ENCODE peak calls at places on chromosomes 1 and 21, in seven cellular contexts. One of them, this sample, is unnamed.

GRCh38 chr1:200306954-200307754 is 102.7 kb downstream of the ZNF281 start:
- DNase-seq in A549: peak
- DNase-seq in lower leg skin: no peak
- DNase-seq in heart left ventricle: no peak
- DNase-seq in ovary: no peak
- DNase-seq in right lobe of liver: no peak
- DNase-seq in prostate gland: no peak
- DNase-seq in this sample: peak

GRCh38 chr1:109796484-109797305 is 33.0 kb upstream of the EPS8L3 start:
- DNase-seq in A549: no peak
- DNase-seq in lower leg skin: no peak
- DNase-seq in prostate gland: no peak
- DNase-seq in right lobe of liver: no peak
- DNase-seq in ovary: peak
- DNase-seq in heart left ventricle: peak
- DNase-seq in this sample: no peak

GRCh38 chr1:154076413-154076812 is 78.5 kb downstream of the NUP210L start:
- DNase-seq in heart left ventricle: no peak
- DNase-seq in right lobe of liver: no peak
- DNase-seq in ovary: no peak
- DNase-seq in prostate gland: no peak
- DNase-seq in lower leg skin: no peak
- DNase-seq in A549: no peak
- DNase-seq in this sample: no peak

GRCh38 chr1:166701603-166702090 is 137.6 kb upstream of the POGK start:
- DNase-seq in ovary: no peak
- DNase-seq in lower leg skin: no peak
- DNase-seq in heart left ventricle: no peak
- DNase-seq in right lobe of liver: no peak
- DNase-seq in A549: no peak
- DNase-seq in prostate gland: no peak
- DNase-seq in this sample: no peak

GRCh38 chr1:192516776-192517297 is 58.7 kb upstream of the RGS1 start:
- DNase-seq in heart left ventricle: no peak
- DNase-seq in lower leg skin: peak
- DNase-seq in right lobe of liver: no peak
- DNase-seq in prostate gland: no peak
- DNase-seq in ovary: no peak
- DNase-seq in A549: no peak
- DNase-seq in this sample: no peak

GRCh38 chr1:105914403-105914802 is 1142.1 kb upstream of the PRMT6 start:
- DNase-seq in heart left ventricle: no peak
- DNase-seq in lower leg skin: no peak
- DNase-seq in ovary: no peak
- DNase-seq in A549: no peak
- DNase-seq in right lobe of liver: no peak
- DNase-seq in prostate gland: no peak
- DNase-seq in this sample: no peak

GRCh38 chr1:61742620-61743431 is 546 bp downstream of the PATJ start:
- DNase-seq in heart left ventricle: peak
- DNase-seq in right lobe of liver: peak
- DNase-seq in A549: peak
- DNase-seq in prostate gland: peak
- DNase-seq in lower leg skin: no peak
- DNase-seq in ovary: peak
- DNase-seq in this sample: peak

GRCh38 chr1:221035680-221036153 is 156.5 kb downstream of the HLX start:
- DNase-seq in right lobe of liver: no peak
- DNase-seq in heart left ventricle: no peak
- DNase-seq in prostate gland: no peak
- DNase-seq in ovary: no peak
- DNase-seq in A549: peak
- DNase-seq in lower leg skin: no peak
- DNase-seq in this sample: peak

GRCh38 chr1:27590917-27591508 is 12.9 kb downstream of the AHDC1 start:
- DNase-seq in right lobe of liver: no peak
- DNase-seq in heart left ventricle: peak
- DNase-seq in ovary: no peak
- DNase-seq in lower leg skin: no peak
- DNase-seq in prostate gland: no peak
- DNase-seq in A549: no peak
- DNase-seq in this sample: no peak

GRCh38 chr21:36065497-36066036 is 4.3 kb upstream of the CBR1 start:
- DNase-seq in prostate gland: no peak
- DNase-seq in lower leg skin: no peak
- DNase-seq in ovary: no peak
- DNase-seq in right lobe of liver: no peak
- DNase-seq in A549: no peak
- DNase-seq in heart left ventricle: no peak
- DNase-seq in this sample: peak

GRCh38 chr21:41726970-41727783 is 39.7 kb downstream of the RIPK4 start:
- DNase-seq in right lobe of liver: peak
- DNase-seq in heart left ventricle: peak
- DNase-seq in prostate gland: peak
- DNase-seq in lower leg skin: peak
- DNase-seq in A549: peak
- DNase-seq in ovary: no peak
- DNase-seq in this sample: peak

GRCh38 chr21:23307065-23307464 is 2300.2 kb downstream of the MRPL39 start:
- DNase-seq in lower leg skin: no peak
- DNase-seq in prostate gland: no peak
- DNase-seq in right lobe of liver: no peak
- DNase-seq in heart left ventricle: no peak
- DNase-seq in A549: no peak
- DNase-seq in ovary: no peak
- DNase-seq in this sample: no peak

GRCh38 chr1:224340711-224341384 is 10.9 kb upstream of the NVL start:
- DNase-seq in lower leg skin: no peak
- DNase-seq in heart left ventricle: no peak
- DNase-seq in prostate gland: no peak
- DNase-seq in A549: peak
- DNase-seq in ovary: no peak
- DNase-seq in right lobe of liver: peak
- DNase-seq in this sample: no peak

GRCh38 chr1:21937372-21938121 is 437 bp upstream of the HSPG2 start:
- DNase-seq in ovary: peak
- DNase-seq in right lobe of liver: peak
- DNase-seq in prostate gland: peak
- DNase-seq in lower leg skin: peak
- DNase-seq in A549: peak
- DNase-seq in heart left ventricle: peak
- DNase-seq in this sample: no peak
- TF ChIP-seq POLR2A in ovary: peak
- TF ChIP-seq POLR2A in right lobe of liver: peak
- TF ChIP-seq POLR2A in prostate gland: no peak
- TF ChIP-seq POLR2A in lower leg skin: no peak
- TF ChIP-seq POLR2A in A549: no peak
- TF ChIP-seq POLR2A in heart left ventricle: no peak
- TF ChIP-seq POLR2A in this sample: no peak

DNA sequence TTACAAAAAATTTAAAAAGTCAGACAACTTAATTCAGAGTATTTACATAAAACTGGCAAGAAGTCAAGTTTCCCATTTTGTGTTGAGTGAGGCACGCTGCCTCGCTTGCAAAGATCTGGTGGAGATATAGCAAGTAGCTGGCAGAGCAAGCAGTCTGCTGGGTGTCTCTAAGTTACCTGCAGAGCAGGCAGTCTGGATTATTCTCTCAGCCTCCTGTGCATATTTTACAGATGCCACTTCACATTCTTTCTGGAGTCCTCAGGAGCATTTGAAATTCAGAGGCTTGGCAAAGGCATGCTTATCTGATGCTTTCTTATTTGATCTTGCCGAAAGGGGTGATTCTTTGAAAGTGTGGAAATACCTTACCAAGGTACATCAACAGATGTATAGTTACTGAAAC is 640.4 kb upstream of the ADGRL4 start:
- DNase-seq in lower leg skin: no peak
- DNase-seq in A549: no peak
- DNase-seq in right lobe of liver: no peak
- DNase-seq in heart left ventricle: no peak
- DNase-seq in prostate gland: no peak
- DNase-seq in ovary: no peak
- DNase-seq in this sample: no peak
- TF ChIP-seq POLR2A in lower leg skin: no peak
- TF ChIP-seq POLR2A in A549: no peak
- TF ChIP-seq POLR2A in right lobe of liver: no peak
- TF ChIP-seq POLR2A in heart left ventricle: no peak
- TF ChIP-seq POLR2A in prostate gland: no peak
- TF ChIP-seq POLR2A in ovary: no peak
- TF ChIP-seq POLR2A in this sample: no peak

GRCh38 chr1:999797-1000356 is at the start of gene HES4:
- DNase-seq in heart left ventricle: peak
- DNase-seq in prostate gland: peak
- DNase-seq in right lobe of liver: peak
- DNase-seq in A549: peak
- DNase-seq in lower leg skin: peak
- DNase-seq in ovary: peak
- DNase-seq in this sample: peak
- TF ChIP-seq POLR2A in heart left ventricle: peak
- TF ChIP-seq POLR2A in prostate gland: peak
- TF ChIP-seq POLR2A in right lobe of liver: peak
- TF ChIP-seq POLR2A in A549: peak
- TF ChIP-seq POLR2A in lower leg skin: no peak
- TF ChIP-seq POLR2A in ovary: peak
- TF ChIP-seq POLR2A in this sample: peak

DNA sequence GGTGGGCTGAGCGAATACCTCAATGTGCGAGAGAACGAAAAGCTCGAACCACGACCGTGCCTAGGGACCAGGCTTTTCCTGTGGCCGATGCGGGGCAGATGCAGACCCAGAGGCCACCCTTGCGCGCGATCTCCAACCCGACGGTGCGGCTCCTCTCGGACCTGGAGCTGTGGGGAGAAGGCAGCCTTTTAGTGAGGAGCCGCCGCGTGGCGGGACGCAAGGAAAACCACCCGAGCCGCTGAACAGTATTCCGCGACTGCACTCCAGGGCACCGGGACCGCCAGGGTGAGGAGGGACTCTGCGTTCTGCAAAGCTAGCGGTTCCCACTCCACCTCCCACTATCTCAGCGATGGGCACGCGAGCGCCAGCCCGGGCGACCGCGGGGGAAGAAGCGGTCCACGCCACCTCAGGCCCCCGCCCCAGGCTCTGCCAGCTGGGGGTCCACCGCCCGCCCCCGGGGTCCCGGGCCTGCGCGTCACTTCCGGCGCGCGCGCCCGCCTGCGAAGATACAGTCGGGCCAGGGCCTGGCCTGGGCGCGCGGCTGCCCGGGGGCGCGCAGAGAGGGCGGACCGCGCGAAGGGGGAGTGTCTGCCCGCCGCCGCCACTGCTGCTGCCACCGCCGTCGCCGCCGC is 66.5 kb upstream of the PRKACB start:
- DNase-seq in heart left ventricle: peak
- DNase-seq in prostate gland: peak
- DNase-seq in lower leg skin: peak
- DNase-seq in A549: peak
- DNase-seq in ovary: peak
- DNase-seq in right lobe of liver: peak
- DNase-seq in this sample: peak
- TF ChIP-seq POLR2A in heart left ventricle: no peak
- TF ChIP-seq POLR2A in prostate gland: no peak
- TF ChIP-seq POLR2A in lower leg skin: no peak
- TF ChIP-seq POLR2A in A549: peak
- TF ChIP-seq POLR2A in ovary: no peak
- TF ChIP-seq POLR2A in right lobe of liver: peak
- TF ChIP-seq POLR2A in this sample: peak

GRCh38 chr1:160541622-160542302 is 18.7 kb upstream of the SLAMF6 start:
- DNase-seq in A549: peak
- DNase-seq in lower leg skin: no peak
- DNase-seq in ovary: no peak
- DNase-seq in heart left ventricle: no peak
- DNase-seq in right lobe of liver: no peak
- DNase-seq in prostate gland: no peak
- DNase-seq in this sample: no peak

GRCh38 chr1:160538985-160539651 is 16.1 kb upstream of the SLAMF6 start:
- DNase-seq in right lobe of liver: no peak
- DNase-seq in prostate gland: no peak
- DNase-seq in heart left ventricle: no peak
- DNase-seq in ovary: no peak
- DNase-seq in A549: no peak
- DNase-seq in lower leg skin: no peak
- DNase-seq in this sample: no peak

GRCh38 chr1:160537714-160538665 is 14.9 kb upstream of the SLAMF6 start:
- DNase-seq in right lobe of liver: no peak
- DNase-seq in A549: no peak
- DNase-seq in prostate gland: no peak
- DNase-seq in heart left ventricle: no peak
- DNase-seq in lower leg skin: no peak
- DNase-seq in ovary: no peak
- DNase-seq in this sample: no peak

GRCh38 chr1:160540859-160541233 is 17.8 kb upstream of the SLAMF6 start:
- DNase-seq in A549: no peak
- DNase-seq in lower leg skin: no peak
- DNase-seq in ovary: no peak
- DNase-seq in right lobe of liver: no peak
- DNase-seq in prostate gland: no peak
- DNase-seq in heart left ventricle: no peak
- DNase-seq in this sample: no peak

GRCh38 chr1:160539896-160540858 is 17.1 kb upstream of the SLAMF6 start:
- DNase-seq in lower leg skin: peak
- DNase-seq in heart left ventricle: no peak
- DNase-seq in ovary: no peak
- DNase-seq in right lobe of liver: no peak
- DNase-seq in prostate gland: no peak
- DNase-seq in A549: no peak
- DNase-seq in this sample: no peak
- TF ChIP-seq POLR2A in lower leg skin: no peak
- TF ChIP-seq POLR2A in heart left ventricle: no peak
- TF ChIP-seq POLR2A in ovary: no peak
- TF ChIP-seq POLR2A in right lobe of liver: no peak
- TF ChIP-seq POLR2A in prostate gland: no peak
- TF ChIP-seq POLR2A in A549: no peak
- TF ChIP-seq POLR2A in this sample: no peak

GRCh38 chr1:112722601-112723510 is 7.7 kb upstream of the PPM1J start:
- DNase-seq in A549: no peak
- DNase-seq in lower leg skin: no peak
- DNase-seq in heart left ventricle: no peak
- DNase-seq in ovary: peak
- DNase-seq in right lobe of liver: no peak
- DNase-seq in prostate gland: no peak
- DNase-seq in this sample: no peak
- TF ChIP-seq POLR2A in A549: no peak
- TF ChIP-seq POLR2A in lower leg skin: no peak
- TF ChIP-seq POLR2A in heart left ventricle: no peak
- TF ChIP-seq POLR2A in ovary: no peak
- TF ChIP-seq POLR2A in right lobe of liver: no peak
- TF ChIP-seq POLR2A in prostate gland: no peak
- TF ChIP-seq POLR2A in this sample: no peak

This sample was measured in H54.